ENCODE peak calls at places on chromosome 2, in ten cellular contexts. S is HL-60, D is cardiac muscle cell, R is tibial nerve, Y is GM06990, I is GM23338, P is endodermal cell, O is epithelial cell of esophagus, M is astrocyte of the cerebellum, T is brain microvascular endothelial cell. K is an unnamed sample.

GRCh38 chr2:198214108-198214736 is 409.8 kb downstream of the PLCL1 start:
- DNase-seq in S (no peak), D (peak; percentile 29), R (no peak), Y (no peak), I (no peak), P (no peak), O (no peak), M (no peak), T (no peak), K (peak; percentile 16)

GRCh38 chr2:8525582-8526402 is 156.1 kb upstream of the ID2 start:
- DNase-seq in S (peak; percentile 84), D (peak; percentile 71), R (peak; percentile 61), Y (peak; percentile 79), I (peak; percentile 40), P (peak; percentile 79), O (no peak), M (peak; percentile 15), T (peak; percentile 16), K (peak; percentile 10)

GRCh38 chr2:184597571-184597980 is 753 bp upstream of the ZNF804A start:
- DNase-seq in S (peak; percentile 65), D (peak; percentile 43), R (peak; percentile 8), Y (no peak), I (peak; percentile 77), P (peak; percentile 75), O (peak; percentile 19), M (peak; percentile 42), T (peak; percentile 49), K (peak; percentile 31)

GRCh38 chr2:204691911-204692510 is 146.7 kb downstream of the PARD3B start:
- DNase-seq in S (peak; percentile 23), D (peak; percentile 93), R (peak; percentile 78), Y (no peak), I (peak; percentile 85), P (peak; percentile 76), O (peak; percentile 84), M (peak; percentile 83), T (peak; percentile 90), K (peak; percentile 94)

GRCh38 chr2:147488472-147488871 is 356.4 kb upstream of the ACVR2A start:
- DNase-seq in S (no peak), D (no peak), R (no peak), Y (no peak), I (peak; percentile 16), P (no peak), O (no peak), M (no peak), T (no peak), K (no peak)

GRCh38 chr2:143034292-143035074 is 94.7 kb upstream of the ARHGAP15 start:
- DNase-seq in S (peak; percentile 66), D (peak; percentile 85), R (peak; percentile 47), Y (peak; percentile 66), I (peak; percentile 85), P (peak; percentile 59), O (peak; percentile 77), M (peak; percentile 67), T (peak; percentile 80), K (peak; percentile 89)

GRCh38 chr2:182890305-182890704 is 23.9 kb upstream of the FRZB start:
- DNase-seq in S (no peak), D (no peak), R (no peak), Y (no peak), I (no peak), P (no peak), O (no peak), M (no peak), T (no peak), K (no peak)

GRCh38 chr2:102801098-102801718 is 39.4 kb downstream of the TMEM182 start:
- DNase-seq in S (no peak), D (peak; percentile 43), R (no peak), Y (no peak), I (peak; percentile 27), P (no peak), O (peak; percentile 40), M (no peak), T (peak; percentile 10), K (peak; percentile 30)

GRCh38 chr2:99806758-99807157 is 316.9 kb upstream of the REV1 start:
- DNase-seq in S (no peak), D (no peak), R (no peak), Y (no peak), I (no peak), P (no peak), O (peak; percentile 16), M (no peak), T (peak; percentile 77), K (peak; percentile 23)

GRCh38 chr2:216072473-216072872 is 9.1 kb downstream of the PECR start:
- DNase-seq in S (no peak), D (no peak), R (no peak), Y (no peak), I (no peak), P (no peak), O (no peak), M (no peak), T (no peak), K (no peak)

GRCh38 chr2:129907256-129907973 is 72.1 kb upstream of the RAB6C start:
- DNase-seq in S (no peak), D (no peak), R (no peak), Y (no peak), I (no peak), P (no peak), O (no peak), M (no peak), T (no peak), K (no peak)

GRCh38 chr2:229927817-229928321 is 5.6 kb downstream of the FBXO36 start:
- DNase-seq in S (no peak), D (peak; percentile 13), R (no peak), Y (no peak), I (no peak), P (no peak), O (peak; percentile 33), M (peak; percentile 33), T (no peak), K (no peak)

GRCh38 chr2:71469403-71470398 is 16.3 kb downstream of the DYSF start:
- DNase-seq in S (no peak), D (no peak), R (no peak), Y (no peak), I (no peak), P (no peak), O (no peak), M (no peak), T (no peak), K (no peak)

GRCh38 chr2:1675633-1676032 is 68.7 kb downstream of the PXDN start:
- DNase-seq in S (no peak), D (peak; percentile 88), R (peak; percentile 58), Y (no peak), I (no peak), P (peak; percentile 47), O (peak; percentile 94), M (peak; percentile 89), T (peak; percentile 92), K (peak; percentile 88)

GRCh38 chr2:30145826-30146336 is 926 bp upstream of the YPEL5 start:
- DNase-seq in S (no peak), D (peak; percentile 21), R (no peak), Y (no peak), I (no peak), P (no peak), O (no peak), M (no peak), T (no peak), K (peak; percentile 11)

DNA sequence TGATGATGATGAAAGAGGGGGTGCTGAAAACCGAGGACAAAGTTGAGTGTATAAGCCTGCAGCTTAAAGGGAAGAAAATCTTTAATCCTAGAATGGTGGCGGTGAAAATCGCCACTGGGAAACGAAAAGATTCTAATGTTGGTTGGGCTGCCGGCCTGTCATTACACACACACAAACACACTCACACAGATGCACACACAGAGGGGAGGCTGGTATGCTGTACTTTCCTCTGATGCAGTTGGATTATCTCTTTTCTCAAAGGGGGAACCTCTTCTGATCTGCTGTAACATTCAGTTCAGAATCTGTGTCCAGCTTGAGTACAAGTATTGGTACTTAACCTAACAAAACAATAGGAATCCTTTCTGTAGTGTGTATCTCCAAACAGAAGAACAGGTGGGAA is 39.0 kb downstream of the ANXA4 start:
- DNase-seq in S (no peak), D (no peak), R (no peak), Y (no peak), I (no peak), P (no peak), O (no peak), M (no peak), T (no peak), K (no peak)
- H3K4me3 ChIP-seq in S (no peak overlapping the region), D (no peak overlapping the region), R (no peak overlapping the region), Y (no peak overlapping the region), I (no peak overlapping the region), P (no peak overlapping the region), O (no peak overlapping the region), M (no peak overlapping the region), T (no peak overlapping the region), K (no peak overlapping the region)

GRCh38 chr2:145753209-145753608 is 1233.3 kb upstream of the ZEB2 start:
- DNase-seq in S (no peak), D (no peak), R (no peak), Y (no peak), I (no peak), P (no peak), O (no peak), M (no peak), T (no peak), K (no peak)
- TF ChIP-seq CTCF in S (no peak), D (no peak), R (no peak), Y (no peak), I (no peak), P (no peak), O (no peak), M (no peak), T (no peak), K (no peak)

GRCh38 chr2:42141687-42142475 is 27.3 kb upstream of the EML4 start:
- DNase-seq in S (no peak), D (peak; percentile 97), R (peak; percentile 49), Y (no peak), I (peak; percentile 72), P (peak; percentile 79), O (peak; percentile 54), M (peak; percentile 96), T (peak; percentile 96), K (peak; percentile 94)
- H3K4me3 ChIP-seq in S (peak overlapping the region; percentile 11), D (peak overlapping the region; percentile 5), R (peak overlapping the region; percentile 10), Y (no peak overlapping the region), I (peak overlapping the region; percentile 46), P (peak overlapping the region; percentile 32), O (no peak overlapping the region), M (peak overlapping the region; percentile 14), T (peak overlapping the region; percentile 37), K (no peak overlapping the region)

GRCh38 chr2:95264626-95265025 is 9.6 kb upstream of the PROM2 start:
- DNase-seq in S (no peak), D (peak; percentile 11), R (no peak), Y (no peak), I (no peak), P (no peak), O (no peak), M (no peak), T (no peak), K (no peak)
- TF ChIP-seq CTCF in S (no peak), D (no peak), R (no peak), Y (no peak), I (no peak), P (no peak), O (peak; percentile 2), M (no peak), T (peak; percentile 17), K (no peak)

DNA sequence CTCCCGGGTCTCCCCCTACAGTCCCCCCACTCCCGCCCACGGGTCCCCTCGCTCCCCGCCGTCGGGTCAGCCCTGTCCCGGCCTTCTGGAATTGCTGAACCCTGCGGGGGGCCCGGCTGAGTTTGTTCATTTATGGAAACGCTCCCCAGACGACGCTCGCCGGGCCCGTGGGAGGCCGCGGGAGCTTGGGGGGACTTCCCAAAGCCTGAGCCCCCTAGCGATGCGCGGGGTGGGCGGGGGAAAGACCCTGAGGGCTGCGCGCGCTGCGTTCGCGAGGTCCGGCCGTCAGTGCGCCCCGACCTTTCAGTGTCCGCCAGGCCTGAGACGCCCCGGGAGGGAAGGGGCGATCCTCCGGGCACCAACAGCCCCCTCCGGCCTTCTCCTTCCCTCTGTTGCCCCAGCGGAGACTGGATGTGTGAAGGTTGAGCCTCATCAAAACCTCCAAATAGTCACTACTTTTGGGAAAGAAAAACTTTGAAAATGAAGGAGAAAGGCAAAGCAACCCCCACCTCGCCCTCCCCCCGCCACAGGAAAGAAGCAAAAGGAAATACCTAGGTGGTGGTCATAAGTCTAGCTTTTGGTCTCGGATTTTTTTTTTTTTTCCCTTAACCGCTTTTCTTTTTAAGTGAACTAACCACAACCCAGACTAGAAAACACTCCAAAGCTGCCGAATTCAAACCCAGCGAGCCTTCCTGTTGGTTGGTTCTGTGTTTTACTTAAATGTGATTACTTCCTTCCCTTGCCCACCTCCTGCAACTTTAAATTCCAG is 509 bp upstream of the CYS1 start:
- DNase-seq in S (no peak), D (no peak), R (no peak), Y (peak; percentile 80), I (peak; percentile 47), P (peak; percentile 65), O (no peak), M (peak; percentile 20), T (no peak), K (no peak)
- H3K4me3 ChIP-seq in S (no peak overlapping the region), D (peak overlapping the region; percentile 40), R (peak overlapping the region; percentile 38), Y (peak overlapping the region; percentile 69), I (peak overlapping the region; percentile 62), P (no peak overlapping the region), O (no peak overlapping the region), M (peak overlapping the region; percentile 36), T (no peak overlapping the region), K (no peak overlapping the region)